ENCODE peak calls at places on chromosomes 16 and 17, in five cellular contexts. One of them, this sample, is unnamed.

GRCh38 chr17:43634681-43635125 is 27.0 kb downstream of the MEOX1 start:
- DNase-seq in neural progenitor cell: no peak
- DNase-seq in sigmoid colon: no peak
- DNase-seq in fibroblast of lung: peak; percentile 5
- DNase-seq in naive thymus-derived CD4-positive, alpha-beta T cell: no peak
- DNase-seq in this sample: no peak

GRCh38 chr17:58242171-58242784 is 3.9 kb downstream of the LPO start:
- DNase-seq in neural progenitor cell: no peak
- DNase-seq in sigmoid colon: no peak
- DNase-seq in fibroblast of lung: no peak
- DNase-seq in naive thymus-derived CD4-positive, alpha-beta T cell: no peak
- DNase-seq in this sample: no peak

GRCh38 chr16:4679854-4680636 is 13.3 kb upstream of the NUDT16L1 start:
- DNase-seq in neural progenitor cell: no peak
- DNase-seq in sigmoid colon: peak; percentile 87
- DNase-seq in fibroblast of lung: peak; percentile 80
- DNase-seq in naive thymus-derived CD4-positive, alpha-beta T cell: no peak
- DNase-seq in this sample: no peak

GRCh38 chr17:1158879-1159278 is 20.9 kb downstream of the ABR start:
- DNase-seq in neural progenitor cell: no peak
- DNase-seq in sigmoid colon: no peak
- DNase-seq in fibroblast of lung: no peak
- DNase-seq in naive thymus-derived CD4-positive, alpha-beta T cell: no peak
- DNase-seq in this sample: no peak

GRCh38 chr17:42179911-42180410 is 981 bp downstream of the KCNH4 start:
- DNase-seq in neural progenitor cell: peak; percentile 90
- DNase-seq in sigmoid colon: no peak
- DNase-seq in fibroblast of lung: peak; percentile 28
- DNase-seq in naive thymus-derived CD4-positive, alpha-beta T cell: no peak
- DNase-seq in this sample: peak; percentile 23

GRCh38 chr17:36463916-36464764 is 22.3 kb upstream of the ZNHIT3 start:
- DNase-seq in neural progenitor cell: peak; percentile 98
- DNase-seq in sigmoid colon: peak; percentile 55
- DNase-seq in fibroblast of lung: peak; percentile 63
- DNase-seq in naive thymus-derived CD4-positive, alpha-beta T cell: peak; percentile 15
- DNase-seq in this sample: no peak

GRCh38 chr17:14119546-14119945 is 50.2 kb downstream of the COX10 start:
- DNase-seq in neural progenitor cell: no peak
- DNase-seq in sigmoid colon: no peak
- DNase-seq in fibroblast of lung: no peak
- DNase-seq in naive thymus-derived CD4-positive, alpha-beta T cell: peak; percentile 4
- DNase-seq in this sample: no peak

GRCh38 chr16:26204138-26204537 is 512.4 kb downstream of the HS3ST4 start:
- DNase-seq in neural progenitor cell: no peak
- DNase-seq in sigmoid colon: no peak
- DNase-seq in fibroblast of lung: no peak
- DNase-seq in naive thymus-derived CD4-positive, alpha-beta T cell: no peak
- DNase-seq in this sample: no peak

GRCh38 chr16:4209657-4210056 is 32.2 kb downstream of the SRL start:
- DNase-seq in neural progenitor cell: no peak
- DNase-seq in sigmoid colon: no peak
- DNase-seq in fibroblast of lung: no peak
- DNase-seq in naive thymus-derived CD4-positive, alpha-beta T cell: no peak
- DNase-seq in this sample: no peak

GRCh38 chr17:9291912-9292562 is 270.7 kb downstream of the NTN1 start:
- DNase-seq in neural progenitor cell: peak; percentile 44
- DNase-seq in sigmoid colon: peak; percentile 83
- DNase-seq in fibroblast of lung: peak; percentile 31
- DNase-seq in naive thymus-derived CD4-positive, alpha-beta T cell: peak; percentile 12
- DNase-seq in this sample: no peak

GRCh38 chr17:11935734-11936406 is 61.4 kb downstream of the ZNF18 start:
- DNase-seq in neural progenitor cell: peak; percentile 69
- DNase-seq in sigmoid colon: no peak
- DNase-seq in fibroblast of lung: peak; percentile 54
- DNase-seq in naive thymus-derived CD4-positive, alpha-beta T cell: no peak
- DNase-seq in this sample: no peak

GRCh38 chr16:56314244-56314850 is 111.0 kb downstream of the AMFR start:
- DNase-seq in neural progenitor cell: no peak
- DNase-seq in sigmoid colon: no peak
- DNase-seq in fibroblast of lung: no peak
- DNase-seq in naive thymus-derived CD4-positive, alpha-beta T cell: no peak
- DNase-seq in this sample: no peak

GRCh38 chr16:4898811-4899473 is 38.0 kb downstream of the PPL start:
- DNase-seq in neural progenitor cell: no peak
- DNase-seq in sigmoid colon: no peak
- DNase-seq in fibroblast of lung: no peak
- DNase-seq in naive thymus-derived CD4-positive, alpha-beta T cell: no peak
- DNase-seq in this sample: no peak

GRCh38 chr17:65487990-65488389 is 73.5 kb downstream of the AXIN2 start:
- DNase-seq in neural progenitor cell: no peak
- DNase-seq in sigmoid colon: no peak
- DNase-seq in fibroblast of lung: no peak
- DNase-seq in naive thymus-derived CD4-positive, alpha-beta T cell: no peak
- DNase-seq in this sample: no peak

GRCh38 chr17:3475812-3476686 is at the start of gene ASPA:
- DNase-seq in neural progenitor cell: no peak
- DNase-seq in sigmoid colon: no peak
- DNase-seq in fibroblast of lung: peak; percentile 68
- DNase-seq in naive thymus-derived CD4-positive, alpha-beta T cell: no peak
- DNase-seq in this sample: no peak

GRCh38 chr16:72109300-72109699 is 15.7 kb downstream of the DHX38 start:
- DNase-seq in neural progenitor cell: no peak
- DNase-seq in sigmoid colon: no peak
- DNase-seq in fibroblast of lung: no peak
- DNase-seq in naive thymus-derived CD4-positive, alpha-beta T cell: no peak
- DNase-seq in this sample: no peak

GRCh38 chr17:64617125-64617780 is 44.9 kb downstream of the SMURF2 start:
- DNase-seq in neural progenitor cell: no peak
- DNase-seq in sigmoid colon: no peak
- DNase-seq in fibroblast of lung: no peak
- DNase-seq in naive thymus-derived CD4-positive, alpha-beta T cell: no peak
- DNase-seq in this sample: no peak

GRCh38 chr17:18124346-18125126 is 16.0 kb downstream of the MYO15A start:
- DNase-seq in neural progenitor cell: no peak
- DNase-seq in sigmoid colon: no peak
- DNase-seq in fibroblast of lung: peak; percentile 83
- DNase-seq in naive thymus-derived CD4-positive, alpha-beta T cell: no peak
- DNase-seq in this sample: no peak

GRCh38 chr17:68314916-68315535 is 23.7 kb downstream of the ARSG start:
- DNase-seq in neural progenitor cell: no peak
- DNase-seq in sigmoid colon: no peak
- DNase-seq in fibroblast of lung: peak; percentile 30
- DNase-seq in naive thymus-derived CD4-positive, alpha-beta T cell: peak; percentile 27
- DNase-seq in this sample: no peak

GRCh38 chr16:66324785-66325184 is 41.7 kb upstream of the CDH5 start:
- DNase-seq in neural progenitor cell: peak; percentile 69
- DNase-seq in sigmoid colon: no peak
- DNase-seq in fibroblast of lung: no peak
- DNase-seq in naive thymus-derived CD4-positive, alpha-beta T cell: no peak
- DNase-seq in this sample: no peak

GRCh38 chr17:56558088-56558487 is 35.4 kb upstream of the NOG start:
- DNase-seq in neural progenitor cell: no peak
- DNase-seq in sigmoid colon: no peak
- DNase-seq in fibroblast of lung: no peak
- DNase-seq in naive thymus-derived CD4-positive, alpha-beta T cell: no peak
- DNase-seq in this sample: no peak

GRCh38 chr17:44123356-44124117 is at the start of gene HDAC5:
- DNase-seq in neural progenitor cell: peak; percentile 97
- DNase-seq in sigmoid colon: peak; percentile 98
- DNase-seq in fibroblast of lung: peak; percentile 95
- DNase-seq in naive thymus-derived CD4-positive, alpha-beta T cell: peak; percentile 95
- DNase-seq in this sample: peak; percentile 95

GRCh38 chr16:22296225-22297113 is 740 bp upstream of the POLR3E start:
- DNase-seq in neural progenitor cell: peak; percentile 11
- DNase-seq in sigmoid colon: peak; percentile 64
- DNase-seq in fibroblast of lung: peak; percentile 17
- DNase-seq in naive thymus-derived CD4-positive, alpha-beta T cell: no peak
- DNase-seq in this sample: no peak

GRCh38 chr16:72013389-72013788 is 4.8 kb downstream of the DHODH start:
- DNase-seq in neural progenitor cell: no peak
- DNase-seq in sigmoid colon: no peak
- DNase-seq in fibroblast of lung: no peak
- DNase-seq in naive thymus-derived CD4-positive, alpha-beta T cell: no peak
- DNase-seq in this sample: no peak

GRCh38 chr16:55672471-55672870 is 16.7 kb downstream of the SLC6A2 start:
- DNase-seq in neural progenitor cell: no peak
- DNase-seq in sigmoid colon: no peak
- DNase-seq in fibroblast of lung: peak; percentile 5
- DNase-seq in naive thymus-derived CD4-positive, alpha-beta T cell: no peak
- DNase-seq in this sample: no peak

GRCh38 chr17:3669085-3669347 is 404 bp downstream of the EMC6 start:
- DNase-seq in neural progenitor cell: no peak
- DNase-seq in sigmoid colon: no peak
- DNase-seq in fibroblast of lung: no peak
- DNase-seq in naive thymus-derived CD4-positive, alpha-beta T cell: no peak
- DNase-seq in this sample: no peak

GRCh38 chr17:4553669-4554068 is 1.5 kb downstream of the MYBBP1A start:
- DNase-seq in neural progenitor cell: no peak
- DNase-seq in sigmoid colon: peak; percentile 67
- DNase-seq in fibroblast of lung: no peak
- DNase-seq in naive thymus-derived CD4-positive, alpha-beta T cell: no peak
- DNase-seq in this sample: no peak

GRCh38 chr16:12257926-12258561 is 281.5 kb downstream of the SNX29 start:
- DNase-seq in neural progenitor cell: peak; percentile 41
- DNase-seq in sigmoid colon: no peak
- DNase-seq in fibroblast of lung: no peak
- DNase-seq in naive thymus-derived CD4-positive, alpha-beta T cell: no peak
- DNase-seq in this sample: no peak

GRCh38 chr16:12258806-12259205 is 282.3 kb downstream of the SNX29 start:
- DNase-seq in neural progenitor cell: no peak
- DNase-seq in sigmoid colon: no peak
- DNase-seq in fibroblast of lung: no peak
- DNase-seq in naive thymus-derived CD4-positive, alpha-beta T cell: no peak
- DNase-seq in this sample: no peak

GRCh38 chr16:12255919-12256665 is 279.6 kb downstream of the SNX29 start:
- DNase-seq in neural progenitor cell: no peak
- DNase-seq in sigmoid colon: no peak
- DNase-seq in fibroblast of lung: no peak
- DNase-seq in naive thymus-derived CD4-positive, alpha-beta T cell: no peak
- DNase-seq in this sample: no peak

GRCh38 chr16:12255473-12255872 is 278.9 kb downstream of the SNX29 start:
- DNase-seq in neural progenitor cell: no peak
- DNase-seq in sigmoid colon: no peak
- DNase-seq in fibroblast of lung: no peak
- DNase-seq in naive thymus-derived CD4-positive, alpha-beta T cell: no peak
- DNase-seq in this sample: no peak

GRCh38 chr16:12256880-12257279 is 280.3 kb downstream of the SNX29 start:
- DNase-seq in neural progenitor cell: no peak
- DNase-seq in sigmoid colon: no peak
- DNase-seq in fibroblast of lung: no peak
- DNase-seq in naive thymus-derived CD4-positive, alpha-beta T cell: no peak
- DNase-seq in this sample: no peak
- H3K9me3 ChIP-seq in neural progenitor cell: no peaks in the 10 kb centered on the region
- H3K9me3 ChIP-seq in sigmoid colon: no peaks in the 10 kb centered on the region
- H3K9me3 ChIP-seq in fibroblast of lung: no peaks in the 10 kb centered on the region
- H3K9me3 ChIP-seq in naive thymus-derived CD4-positive, alpha-beta T cell: no peaks in the 10 kb centered on the region
- H3K9me3 ChIP-seq in this sample: no peaks in the 10 kb centered on the region

GRCh38 chr16:88798772-88799455 is 4.7 kb upstream of the CDT1 start:
- DNase-seq in neural progenitor cell: no peak
- DNase-seq in sigmoid colon: no peak
- DNase-seq in fibroblast of lung: no peak
- DNase-seq in naive thymus-derived CD4-positive, alpha-beta T cell: no peak
- DNase-seq in this sample: no peak

GRCh38 chr16:88799569-88800276 is 3.9 kb upstream of the CDT1 start:
- DNase-seq in neural progenitor cell: no peak
- DNase-seq in sigmoid colon: no peak
- DNase-seq in fibroblast of lung: peak; percentile 30
- DNase-seq in naive thymus-derived CD4-positive, alpha-beta T cell: no peak
- DNase-seq in this sample: no peak

GRCh38 chr16:88792668-88793587 is 7.9 kb upstream of the PIEZO1 start:
- DNase-seq in neural progenitor cell: no peak
- DNase-seq in sigmoid colon: no peak
- DNase-seq in fibroblast of lung: no peak
- DNase-seq in naive thymus-derived CD4-positive, alpha-beta T cell: no peak
- DNase-seq in this sample: no peak

GRCh38 chr16:88798073-88798472 is 5.5 kb upstream of the CDT1 start:
- DNase-seq in neural progenitor cell: no peak
- DNase-seq in sigmoid colon: no peak
- DNase-seq in fibroblast of lung: no peak
- DNase-seq in naive thymus-derived CD4-positive, alpha-beta T cell: no peak
- DNase-seq in this sample: no peak

GRCh38 chr16:88796278-88796677 is 7.3 kb upstream of the CDT1 start:
- DNase-seq in neural progenitor cell: no peak
- DNase-seq in sigmoid colon: no peak
- DNase-seq in fibroblast of lung: no peak
- DNase-seq in naive thymus-derived CD4-positive, alpha-beta T cell: no peak
- DNase-seq in this sample: no peak
- H3K4me1 ChIP-seq in neural progenitor cell: peaks cover 14% of the 10 kb centered on the region
- H3K4me1 ChIP-seq in sigmoid colon: no peaks in the 10 kb centered on the region
- H3K4me1 ChIP-seq in fibroblast of lung: no peaks in the 10 kb centered on the region
- H3K4me1 ChIP-seq in naive thymus-derived CD4-positive, alpha-beta T cell: peaks cover 22% of the 10 kb centered on the region
- H3K4me1 ChIP-seq in this sample: peaks cover 52% of the 10 kb centered on the region

DNA sequence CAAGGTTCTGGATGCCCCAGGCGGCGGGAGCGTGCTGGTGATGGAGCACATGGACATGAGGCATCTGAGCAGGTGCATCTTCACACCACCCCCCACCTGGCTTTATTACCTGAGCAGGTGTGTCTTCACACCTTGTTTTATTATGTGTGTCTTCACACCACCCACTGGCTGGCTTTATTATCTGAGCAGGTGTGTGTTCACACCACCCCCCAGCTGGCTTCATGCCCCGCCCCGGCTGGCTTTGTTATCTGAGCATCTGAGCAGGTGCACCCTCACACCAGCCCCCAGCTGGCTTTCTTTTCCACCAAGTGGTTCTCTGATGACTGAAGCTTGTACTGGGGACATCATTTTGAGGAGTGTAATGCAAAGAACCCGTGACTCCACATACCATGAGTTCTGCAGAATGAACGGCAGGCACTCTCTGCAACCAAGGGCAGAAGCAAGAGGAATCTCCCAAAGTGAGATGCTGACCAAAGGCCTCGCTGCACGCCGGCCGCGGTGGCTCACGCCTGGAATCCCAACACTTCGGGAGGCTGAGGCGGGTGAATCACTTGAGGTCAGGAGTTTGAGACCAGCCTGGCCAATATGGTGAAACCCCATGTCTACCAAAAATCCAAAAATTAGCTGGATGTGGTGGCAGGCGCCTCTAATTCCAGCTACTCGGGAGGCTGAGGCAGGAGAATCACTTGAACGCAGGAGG is 2.6 kb downstream of the FN3KRP start:
- DNase-seq in neural progenitor cell: no peak
- DNase-seq in sigmoid colon: no peak
- DNase-seq in fibroblast of lung: no peak
- DNase-seq in naive thymus-derived CD4-positive, alpha-beta T cell: no peak
- DNase-seq in this sample: no peak
- H3K27ac ChIP-seq in neural progenitor cell: no peak overlapping the region
- H3K27ac ChIP-seq in sigmoid colon: no peak overlapping the region
- H3K27ac ChIP-seq in fibroblast of lung: no peak overlapping the region
- H3K27ac ChIP-seq in naive thymus-derived CD4-positive, alpha-beta T cell: no peak overlapping the region
- H3K27ac ChIP-seq in this sample: no peak overlapping the region

DNA sequence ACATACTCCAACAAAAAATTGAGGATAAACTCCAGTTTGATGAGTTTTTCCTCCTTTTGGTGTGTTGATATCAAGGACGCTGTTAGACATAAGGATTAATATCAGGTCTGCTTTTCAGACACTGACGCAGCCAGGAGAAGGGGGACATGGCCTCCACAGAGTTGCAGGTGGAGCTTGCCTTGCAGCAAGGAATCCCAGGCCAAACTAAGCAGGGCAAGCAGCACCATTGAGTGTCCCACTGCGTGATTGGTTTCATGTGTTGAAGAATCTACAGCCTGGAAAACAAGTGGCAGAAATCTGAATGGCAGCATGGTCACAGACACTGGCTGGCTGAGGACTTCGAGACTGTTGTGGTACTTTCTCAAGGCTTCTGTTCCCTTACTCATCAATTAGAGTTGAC is 777.6 kb downstream of the KCNJ18 start:
- DNase-seq in neural progenitor cell: no peak
- DNase-seq in sigmoid colon: no peak
- DNase-seq in fibroblast of lung: no peak
- DNase-seq in naive thymus-derived CD4-positive, alpha-beta T cell: no peak
- DNase-seq in this sample: no peak
- H3K9me3 ChIP-seq in neural progenitor cell: peaks cover 24% of the 10 kb centered on the region
- H3K9me3 ChIP-seq in sigmoid colon: no peaks in the 10 kb centered on the region
- H3K9me3 ChIP-seq in fibroblast of lung: no peaks in the 10 kb centered on the region
- H3K9me3 ChIP-seq in naive thymus-derived CD4-positive, alpha-beta T cell: no peaks in the 10 kb centered on the region
- H3K9me3 ChIP-seq in this sample: no peaks in the 10 kb centered on the region